ENCODE peak calls at places on chromosome X, in seven cellular contexts. M, L, K, N, H, C and A are unnamed samples.
A peak's percentile ranks its signal among the peaks of the same experiment; 100 is the strongest.

GRCh38 chrX:39729834-39730670 is 367.7 kb downstream of the BCOR start:
- DNase-seq in M (no peak), L (no peak), K (no peak), N (no peak), H (no peak), C (peak; percentile 76), A (no peak)

GRCh38 chrX:53695901-53696300 is 9.4 kb upstream of the HUWE1 start:
- DNase-seq in M (no peak), L (no peak), K (no peak), N (no peak), H (no peak), C (no peak), A (no peak)

GRCh38 chrX:1400731-1401471 is 9.0 kb upstream of the SLC25A6 start:
- DNase-seq in M (peak; percentile 22), L (peak; percentile 91), K (no peak), N (peak; percentile 83), H (no peak), C (no peak), A (no peak)

GRCh38 chrX:106955004-106955772 is 35.0 kb downstream of the CLDN2 start:
- DNase-seq in M (no peak), L (no peak), K (no peak), N (peak; percentile 82), H (no peak), C (peak; percentile 4), A (no peak)

GRCh38 chrX:39149761-39150160 is 348.5 kb downstream of the MID1IP1 start:
- DNase-seq in M (peak; percentile 49), L (no peak), K (no peak), N (peak; percentile 3), H (no peak), C (no peak), A (no peak)

GRCh38 chrX:39975094-39975865 is 122.5 kb downstream of the BCOR start:
- DNase-seq in M (no peak), L (no peak), K (no peak), N (peak; percentile 74), H (no peak), C (no peak), A (no peak)

GRCh38 chrX:13131511-13132137 is 87.2 kb upstream of the FAM9C start:
- DNase-seq in M (no peak), L (no peak), K (no peak), N (peak; percentile 4), H (no peak), C (no peak), A (no peak)

GRCh38 chrX:42094208-42094607 is 170.9 kb upstream of the CASK start:
- DNase-seq in M (no peak), L (no peak), K (no peak), N (no peak), H (no peak), C (no peak), A (no peak)

GRCh38 chrX:108216862-108217571 is 125.4 kb downstream of the ATG4A start:
- DNase-seq in M (no peak), L (no peak), K (no peak), N (no peak), H (no peak), C (no peak), A (no peak)

GRCh38 chrX:131762802-131763234 is 218.9 kb downstream of the OR13H1 start:
- DNase-seq in M (no peak), L (no peak), K (peak; percentile 80), N (no peak), H (no peak), C (peak; percentile 50), A (no peak)

GRCh38 chrX:15382809-15383208 is 1.4 kb downstream of the VEGFD start:
- DNase-seq in M (no peak), L (no peak), K (no peak), N (no peak), H (no peak), C (no peak), A (no peak)

GRCh38 chrX:21638311-21638710 is 19.8 kb downstream of the KLHL34 start:
- DNase-seq in M (no peak), L (no peak), K (no peak), N (no peak), H (no peak), C (no peak), A (no peak)

GRCh38 chrX:119062750-119063374 is 9.9 kb upstream of the CT47C1 start:
- DNase-seq in M (no peak), L (no peak), K (no peak), N (no peak), H (no peak), C (no peak), A (no peak)

GRCh38 chrX:585115-585808 is 45.3 kb upstream of the SHOX start:
- DNase-seq in M (no peak), L (no peak), K (no peak), N (no peak), H (no peak), C (no peak), A (no peak)

GRCh38 chrX:38799995-38800394 is 1.3 kb upstream of the MID1IP1 start:
- DNase-seq in M (no peak), L (no peak), K (no peak), N (peak; percentile 12), H (no peak), C (no peak), A (no peak)

GRCh38 chrX:118772051-118772450 is 44.6 kb downstream of the IL13RA1 start:
- DNase-seq in M (no peak), L (no peak), K (no peak), N (no peak), H (no peak), C (no peak), A (no peak)

GRCh38 chrX:106894392-106894909 is 8.7 kb downstream of the RIPPLY1 start:
- DNase-seq in M (peak; percentile 54), L (peak; percentile 2), K (no peak), N (peak; percentile 60), H (peak; percentile 14), C (peak; percentile 59), A (peak; percentile 17)

GRCh38 chrX:85108165-85108564 is 104.5 kb downstream of the APOOL start:
- DNase-seq in M (no peak), L (no peak), K (no peak), N (no peak), H (no peak), C (no peak), A (no peak)

GRCh38 chrX:85112270-85112669 is 108.6 kb downstream of the APOOL start:
- DNase-seq in M (no peak), L (no peak), K (no peak), N (no peak), H (no peak), C (no peak), A (no peak)

GRCh38 chrX:85107407-85107806 is 103.7 kb downstream of the APOOL start:
- DNase-seq in M (no peak), L (no peak), K (no peak), N (no peak), H (no peak), C (no peak), A (no peak)

GRCh38 chrX:85111347-85111746 is 107.7 kb downstream of the APOOL start:
- DNase-seq in M (peak; percentile 11), L (no peak), K (no peak), N (no peak), H (no peak), C (peak; percentile 4), A (no peak)

DNA sequence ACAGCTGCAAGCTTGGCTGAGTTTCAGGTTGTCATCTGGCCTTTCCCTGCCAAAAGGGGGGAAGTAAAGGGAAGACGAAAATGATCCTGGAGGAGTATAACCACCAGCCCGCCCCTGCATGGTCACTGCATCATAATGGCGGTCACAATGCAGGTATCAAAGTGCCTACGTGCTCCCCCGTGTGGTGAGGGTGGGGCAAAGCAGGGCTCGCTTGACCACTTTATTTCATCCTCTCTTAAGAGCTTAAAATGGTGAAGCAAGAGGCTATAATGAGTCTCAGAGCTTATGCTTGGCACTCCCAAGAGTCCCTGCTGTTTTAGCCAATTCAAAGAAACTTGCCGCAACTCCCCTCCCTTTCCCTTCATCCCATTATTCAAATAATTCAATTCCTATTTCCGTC is 105.6 kb downstream of the APOOL start:
- DNase-seq in M (peak; percentile 59), L (no peak), K (no peak), N (peak; percentile 12), H (peak; percentile 2), C (peak; percentile 48), A (peak; percentile 4)
- TF ChIP-seq TAF1 in M (no peak), L (no peak), K (no peak), N (no peak), H (no peak), C (no peak), A (no peak)

DNA sequence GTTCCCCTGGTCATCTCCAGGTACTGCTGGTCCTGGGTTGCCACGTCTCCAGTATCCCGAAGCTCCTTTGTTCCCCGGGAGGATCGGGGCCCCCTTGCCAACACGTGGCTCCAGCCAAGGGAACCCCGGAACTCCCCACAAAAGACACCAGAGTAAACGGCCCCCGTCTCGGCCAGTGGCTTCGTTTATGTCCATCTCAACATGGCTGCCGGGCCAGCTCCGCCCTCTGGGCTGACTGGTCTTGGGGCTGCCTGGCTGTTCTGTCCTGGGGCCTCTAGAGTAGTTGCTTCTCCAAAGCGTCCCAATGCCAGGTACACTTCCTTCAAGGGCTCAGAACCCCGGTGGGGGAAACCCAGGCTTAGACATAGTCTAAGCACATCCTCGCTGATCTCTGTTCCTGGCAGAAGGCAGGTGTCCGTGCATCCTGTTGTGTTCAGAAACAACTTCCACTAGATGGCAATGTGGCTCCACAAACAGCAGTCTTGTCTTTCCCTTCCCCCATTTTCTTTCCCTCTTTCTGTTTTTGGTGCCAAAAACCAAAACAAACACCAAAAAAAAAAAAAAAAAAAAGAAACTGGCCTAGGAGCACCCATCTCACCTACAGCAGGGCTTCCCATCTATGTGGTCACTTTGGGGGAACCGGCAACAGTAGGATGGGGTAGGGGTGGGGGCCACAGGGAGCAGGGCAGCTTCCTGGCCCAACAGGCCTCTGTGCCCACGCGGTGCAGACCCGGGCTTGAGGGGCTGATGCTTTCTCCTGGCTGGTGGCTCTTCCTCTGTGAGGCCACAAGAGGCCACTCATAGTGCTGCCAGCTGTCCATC is 35.3 kb downstream of the NBDY start:
- DNase-seq in M (peak; percentile 39), L (no peak), K (peak; percentile 99), N (peak; percentile 48), H (no peak), C (peak; percentile 79), A (no peak)
- TF ChIP-seq POLR2AphosphoS5 in M (no peak), L (no peak), K (no peak), N (no peak), H (no peak), C (no peak), A (no peak)

GRCh38 chrX:8657883-8658282 is 74.1 kb downstream of the ANOS1 start:
- DNase-seq in M (no peak), L (no peak), K (no peak), N (no peak), H (no peak), C (no peak), A (no peak)

GRCh38 chrX:8668797-8669196 is 63.1 kb downstream of the ANOS1 start:
- DNase-seq in M (no peak), L (no peak), K (no peak), N (no peak), H (no peak), C (no peak), A (no peak)

GRCh38 chrX:8663325-8663724 is 68.6 kb downstream of the ANOS1 start:
- DNase-seq in M (no peak), L (no peak), K (no peak), N (no peak), H (no peak), C (no peak), A (no peak)
- TF ChIP-seq TAF1 in M (no peak), L (no peak), K (no peak), N (no peak), H (no peak), C (no peak), A (no peak)

DNA sequence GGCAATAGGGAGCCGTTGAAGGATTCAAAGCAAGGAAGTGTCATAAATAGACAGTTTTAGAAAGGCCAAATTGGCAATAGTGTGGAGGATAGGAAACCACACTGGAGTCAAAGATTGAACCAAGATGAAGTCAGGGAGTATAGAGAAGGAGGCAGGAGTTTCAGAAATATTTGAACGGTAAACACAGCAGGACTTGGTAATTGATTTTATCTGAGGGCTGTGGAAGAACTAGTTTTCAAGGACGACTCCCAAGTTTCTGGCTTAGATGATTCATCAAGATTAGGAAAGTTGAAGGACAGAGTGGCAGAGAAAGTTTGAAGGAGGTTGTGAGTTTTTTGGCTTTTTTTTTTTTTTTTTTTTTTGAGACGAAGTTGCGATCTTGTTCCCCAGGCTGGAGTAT is 11.5 kb upstream of the TMEM31 start:
- DNase-seq in M (no peak), L (no peak), K (no peak), N (no peak), H (no peak), C (no peak), A (no peak)
- TF ChIP-seq POLR2AphosphoS5 in M (no peak), L (no peak), K (no peak), N (no peak), H (no peak), C (no peak), A (no peak)